ENCODE peak calls at places on chromosome 2, in eight cellular contexts. One of them, this sample, is unnamed.

GRCh38 chr2:22934789-22935188 is 450.2 kb upstream of the KLHL29 start:
- DNase-seq in T-helper 2 cell: no peak
- DNase-seq in AG10803: no peak
- DNase-seq in MCF 10A: no peak
- DNase-seq in endothelial cell: no peak
- DNase-seq in aorta: no peak
- DNase-seq in amniotic stem cell: no peak
- DNase-seq in stimulated activated CD4-positive, alpha-beta T cell treated with anti-CD3 and anti-CD28 coated beads, Interleukin-12 subunit alpha, Interleukin-12 subunit beta, amount 100 ng/mL, for 4 hours: no peak
- DNase-seq in this sample: no peak

GRCh38 chr2:65654496-65654895 is 222.1 kb upstream of the SPRED2 start:
- DNase-seq in amniotic stem cell: no peak
- DNase-seq in MCF 10A: no peak
- DNase-seq in T-helper 2 cell: no peak
- DNase-seq in endothelial cell: no peak
- DNase-seq in AG10803: no peak
- DNase-seq in aorta: no peak
- DNase-seq in stimulated activated CD4-positive, alpha-beta T cell treated with anti-CD3 and anti-CD28 coated beads, Interleukin-12 subunit alpha, Interleukin-12 subunit beta, amount 100 ng/mL, for 4 hours: no peak
- DNase-seq in this sample: no peak

GRCh38 chr2:168699834-168700417 is 102.5 kb upstream of the NOSTRIN start:
- DNase-seq in T-helper 2 cell: no peak
- DNase-seq in MCF 10A: peak; percentile 43
- DNase-seq in aorta: peak; percentile 63
- DNase-seq in AG10803: peak; percentile 76
- DNase-seq in stimulated activated CD4-positive, alpha-beta T cell treated with anti-CD3 and anti-CD28 coated beads, Interleukin-12 subunit alpha, Interleukin-12 subunit beta, amount 100 ng/mL, for 4 hours: no peak
- DNase-seq in endothelial cell: no peak
- DNase-seq in amniotic stem cell: no peak
- DNase-seq in this sample: no peak

GRCh38 chr2:211688196-211688595 is 850.4 kb downstream of the ERBB4 start:
- DNase-seq in stimulated activated CD4-positive, alpha-beta T cell treated with anti-CD3 and anti-CD28 coated beads, Interleukin-12 subunit alpha, Interleukin-12 subunit beta, amount 100 ng/mL, for 4 hours: no peak
- DNase-seq in AG10803: no peak
- DNase-seq in MCF 10A: no peak
- DNase-seq in endothelial cell: no peak
- DNase-seq in aorta: no peak
- DNase-seq in amniotic stem cell: no peak
- DNase-seq in T-helper 2 cell: no peak
- DNase-seq in this sample: no peak

GRCh38 chr2:103959174-103960125 is 894.5 kb upstream of the POU3F3 start:
- DNase-seq in amniotic stem cell: no peak
- DNase-seq in stimulated activated CD4-positive, alpha-beta T cell treated with anti-CD3 and anti-CD28 coated beads, Interleukin-12 subunit alpha, Interleukin-12 subunit beta, amount 100 ng/mL, for 4 hours: no peak
- DNase-seq in MCF 10A: peak; percentile 50
- DNase-seq in AG10803: peak; percentile 2
- DNase-seq in aorta: no peak
- DNase-seq in endothelial cell: peak; percentile 63
- DNase-seq in T-helper 2 cell: no peak
- DNase-seq in this sample: no peak

GRCh38 chr2:218852911-218853667 is 6.5 kb upstream of the WNT6 start:
- DNase-seq in amniotic stem cell: no peak
- DNase-seq in T-helper 2 cell: peak; percentile 59
- DNase-seq in endothelial cell: peak; percentile 69
- DNase-seq in aorta: peak; percentile 61
- DNase-seq in AG10803: peak; percentile 42
- DNase-seq in stimulated activated CD4-positive, alpha-beta T cell treated with anti-CD3 and anti-CD28 coated beads, Interleukin-12 subunit alpha, Interleukin-12 subunit beta, amount 100 ng/mL, for 4 hours: peak; percentile 70
- DNase-seq in MCF 10A: peak; percentile 67
- DNase-seq in this sample: no peak

GRCh38 chr2:96807127-96807471 is 9.0 kb upstream of the CNNM3 start:
- DNase-seq in T-helper 2 cell: no peak
- DNase-seq in stimulated activated CD4-positive, alpha-beta T cell treated with anti-CD3 and anti-CD28 coated beads, Interleukin-12 subunit alpha, Interleukin-12 subunit beta, amount 100 ng/mL, for 4 hours: no peak
- DNase-seq in aorta: peak; percentile 21
- DNase-seq in AG10803: no peak
- DNase-seq in endothelial cell: no peak
- DNase-seq in amniotic stem cell: no peak
- DNase-seq in MCF 10A: no peak
- DNase-seq in this sample: no peak

GRCh38 chr2:45406626-45407025 is 204.4 kb downstream of the SRBD1 start:
- DNase-seq in aorta: no peak
- DNase-seq in MCF 10A: peak; percentile 10
- DNase-seq in stimulated activated CD4-positive, alpha-beta T cell treated with anti-CD3 and anti-CD28 coated beads, Interleukin-12 subunit alpha, Interleukin-12 subunit beta, amount 100 ng/mL, for 4 hours: no peak
- DNase-seq in T-helper 2 cell: no peak
- DNase-seq in AG10803: peak; percentile 17
- DNase-seq in endothelial cell: no peak
- DNase-seq in amniotic stem cell: no peak
- DNase-seq in this sample: no peak

GRCh38 chr2:158006961-158007664 is 94.6 kb upstream of the UPP2 start:
- DNase-seq in AG10803: no peak
- DNase-seq in aorta: no peak
- DNase-seq in MCF 10A: no peak
- DNase-seq in T-helper 2 cell: peak; percentile 56
- DNase-seq in amniotic stem cell: no peak
- DNase-seq in endothelial cell: no peak
- DNase-seq in stimulated activated CD4-positive, alpha-beta T cell treated with anti-CD3 and anti-CD28 coated beads, Interleukin-12 subunit alpha, Interleukin-12 subunit beta, amount 100 ng/mL, for 4 hours: no peak
- DNase-seq in this sample: no peak

GRCh38 chr2:162007447-162008040 is 66.5 kb downstream of the DPP4 start:
- DNase-seq in T-helper 2 cell: no peak
- DNase-seq in MCF 10A: no peak
- DNase-seq in AG10803: no peak
- DNase-seq in stimulated activated CD4-positive, alpha-beta T cell treated with anti-CD3 and anti-CD28 coated beads, Interleukin-12 subunit alpha, Interleukin-12 subunit beta, amount 100 ng/mL, for 4 hours: no peak
- DNase-seq in aorta: no peak
- DNase-seq in amniotic stem cell: no peak
- DNase-seq in endothelial cell: no peak
- DNase-seq in this sample: no peak

GRCh38 chr2:18745431-18746272 is 156.3 kb upstream of the NT5C1B start:
- DNase-seq in amniotic stem cell: no peak
- DNase-seq in T-helper 2 cell: no peak
- DNase-seq in stimulated activated CD4-positive, alpha-beta T cell treated with anti-CD3 and anti-CD28 coated beads, Interleukin-12 subunit alpha, Interleukin-12 subunit beta, amount 100 ng/mL, for 4 hours: no peak
- DNase-seq in aorta: no peak
- DNase-seq in MCF 10A: no peak
- DNase-seq in AG10803: no peak
- DNase-seq in endothelial cell: no peak
- DNase-seq in this sample: no peak

GRCh38 chr2:175414872-175415487 is 233.5 kb upstream of the ATP5MC3 start:
- DNase-seq in endothelial cell: peak; percentile 67
- DNase-seq in AG10803: peak; percentile 70
- DNase-seq in stimulated activated CD4-positive, alpha-beta T cell treated with anti-CD3 and anti-CD28 coated beads, Interleukin-12 subunit alpha, Interleukin-12 subunit beta, amount 100 ng/mL, for 4 hours: no peak
- DNase-seq in MCF 10A: peak; percentile 87
- DNase-seq in aorta: peak; percentile 69
- DNase-seq in T-helper 2 cell: peak; percentile 7
- DNase-seq in amniotic stem cell: peak; percentile 73
- DNase-seq in this sample: no peak

GRCh38 chr2:217399288-217399687 is 539.4 kb upstream of the TNP1 start:
- DNase-seq in amniotic stem cell: no peak
- DNase-seq in T-helper 2 cell: no peak
- DNase-seq in aorta: no peak
- DNase-seq in endothelial cell: no peak
- DNase-seq in MCF 10A: no peak
- DNase-seq in AG10803: peak; percentile 48
- DNase-seq in stimulated activated CD4-positive, alpha-beta T cell treated with anti-CD3 and anti-CD28 coated beads, Interleukin-12 subunit alpha, Interleukin-12 subunit beta, amount 100 ng/mL, for 4 hours: no peak
- DNase-seq in this sample: no peak

GRCh38 chr2:201122276-201122675 is 6.3 kb downstream of the CFLAR start:
- DNase-seq in AG10803: no peak
- DNase-seq in aorta: no peak
- DNase-seq in endothelial cell: no peak
- DNase-seq in MCF 10A: no peak
- DNase-seq in stimulated activated CD4-positive, alpha-beta T cell treated with anti-CD3 and anti-CD28 coated beads, Interleukin-12 subunit alpha, Interleukin-12 subunit beta, amount 100 ng/mL, for 4 hours: no peak
- DNase-seq in amniotic stem cell: no peak
- DNase-seq in T-helper 2 cell: no peak
- DNase-seq in this sample: no peak

GRCh38 chr2:31008571-31009114 is 129.6 kb downstream of the GALNT14 start:
- DNase-seq in aorta: no peak
- DNase-seq in stimulated activated CD4-positive, alpha-beta T cell treated with anti-CD3 and anti-CD28 coated beads, Interleukin-12 subunit alpha, Interleukin-12 subunit beta, amount 100 ng/mL, for 4 hours: no peak
- DNase-seq in MCF 10A: no peak
- DNase-seq in T-helper 2 cell: no peak
- DNase-seq in AG10803: no peak
- DNase-seq in endothelial cell: no peak
- DNase-seq in amniotic stem cell: no peak
- DNase-seq in this sample: no peak

GRCh38 chr2:240627736-240628506 is 2.6 kb downstream of the GPR35 start:
- DNase-seq in AG10803: no peak
- DNase-seq in amniotic stem cell: no peak
- DNase-seq in stimulated activated CD4-positive, alpha-beta T cell treated with anti-CD3 and anti-CD28 coated beads, Interleukin-12 subunit alpha, Interleukin-12 subunit beta, amount 100 ng/mL, for 4 hours: no peak
- DNase-seq in endothelial cell: no peak
- DNase-seq in T-helper 2 cell: no peak
- DNase-seq in MCF 10A: no peak
- DNase-seq in aorta: no peak
- DNase-seq in this sample: no peak

GRCh38 chr2:56539618-56540017 is 355.8 kb downstream of the CCDC85A start:
- DNase-seq in MCF 10A: no peak
- DNase-seq in aorta: no peak
- DNase-seq in amniotic stem cell: no peak
- DNase-seq in endothelial cell: no peak
- DNase-seq in stimulated activated CD4-positive, alpha-beta T cell treated with anti-CD3 and anti-CD28 coated beads, Interleukin-12 subunit alpha, Interleukin-12 subunit beta, amount 100 ng/mL, for 4 hours: no peak
- DNase-seq in AG10803: no peak
- DNase-seq in T-helper 2 cell: no peak
- DNase-seq in this sample: no peak

This sample was measured in NCI-H1436 treated with DMSO at 0.1 percent for 48 hours.